ENCODE peak calls at places on chromosomes 3 and 15, in eight cellular contexts. C is mesendoderm; J is HCT116; L is left ventricle myocardium inferior; P is BJ; X is CD8-positive, alpha-beta memory T cell; U is mammary epithelial cell; S is hepatocyte. Q is an unnamed sample. For H3K36me3, the result is how much of the 10 kb centered on the place peaks cover.

GRCh38 chr3:148230473-148230872 is 467.2 kb upstream of the AGTR1 start:
- DNase-seq in C (no peak), J (no peak), L (no peak), P (no peak), X (no peak), U (no peak), S (no peak), Q (no peak)

GRCh38 chr3:86815880-86816279 is 175.1 kb downstream of the VGLL3 start:
- DNase-seq in C (no peak), J (no peak), L (no peak), P (no peak), X (no peak), U (peak), S (no peak), Q (no peak)

GRCh38 chr3:86655096-86655495 is 335.9 kb downstream of the VGLL3 start:
- DNase-seq in C (peak), J (no peak), L (no peak), P (no peak), X (no peak), U (no peak), S (no peak), Q (no peak)

GRCh38 chr3:62525276-62525675 is 151.9 kb upstream of the FEZF2 start:
- DNase-seq in C (no peak), J (no peak), L (no peak), P (no peak), X (no peak), U (peak), S (no peak), Q (no peak)

GRCh38 chr3:156750191-156750873 is 75.8 kb upstream of the LEKR1 start:
- DNase-seq in C (peak), J (no peak), L (no peak), P (peak), X (no peak), U (peak), S (no peak), Q (no peak)

GRCh38 chr3:132535575-132536441 is 61.3 kb upstream of the ACKR4 start:
- DNase-seq in C (peak), J (peak), L (peak), P (peak), X (peak), U (peak), S (peak), Q (peak)

GRCh38 chr3:46576-46975 is 150.0 kb upstream of the CHL1 start:
- DNase-seq in C (no peak), J (no peak), L (no peak), P (no peak), X (no peak), U (no peak), S (no peak), Q (no peak)

GRCh38 chr3:29697989-29698388 is 417.1 kb downstream of the RBMS3 start:
- DNase-seq in C (no peak), J (no peak), L (no peak), P (peak), X (no peak), U (peak), S (no peak), Q (no peak)

GRCh38 chr3:23620044-23620443 is 185.7 kb upstream of the UBE2E1 start:
- DNase-seq in C (peak), J (no peak), L (no peak), P (no peak), X (no peak), U (peak), S (no peak), Q (no peak)

GRCh38 chr15:92112180-92112579 is 258.7 kb downstream of the SLCO3A1 start:
- DNase-seq in C (no peak), J (no peak), L (no peak), P (no peak), X (no peak), U (no peak), S (no peak), Q (no peak)

GRCh38 chr15:75355369-75355768 is 8.5 kb downstream of the NEIL1 start:
- DNase-seq in C (no peak), J (no peak), L (no peak), P (no peak), X (no peak), U (no peak), S (no peak), Q (no peak)
- H3K36me3 ChIP-seq in C (under half), J (under half), L (half or more), P (under half), X (under half), U (under half), S (under half), Q (half or more)

DNA sequence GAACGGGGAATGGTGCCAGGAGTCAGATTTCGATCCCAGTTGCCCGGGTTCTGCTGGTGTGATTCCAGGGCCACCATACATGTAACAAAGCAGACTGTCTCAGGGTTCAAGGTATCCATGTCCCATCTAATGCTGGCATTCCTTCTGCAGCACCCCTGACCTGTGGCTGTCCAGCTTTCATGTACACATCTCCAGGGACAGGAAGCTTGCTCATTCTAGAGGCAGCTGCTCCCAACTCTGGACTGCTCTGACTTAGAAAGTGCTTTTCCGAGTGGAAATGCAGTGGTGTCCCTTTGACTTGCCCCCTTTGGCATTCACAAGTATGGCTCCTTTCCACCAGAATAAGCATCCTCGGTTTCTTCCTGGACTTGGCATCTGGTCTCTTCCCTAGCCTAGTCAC is 30.9 kb downstream of the PML start:
- DNase-seq in C (no peak), J (no peak), L (no peak), P (no peak), X (no peak), U (no peak), S (no peak), Q (no peak)
- H3K36me3 ChIP-seq in C (under half), J (under half), L (half or more), P (under half), X (under half), U (under half), S (under half), Q (under half)

GRCh38 chr3:52492059-52492458 is 3.1 kb upstream of the STAB1 start:
- DNase-seq in C (no peak), J (no peak), L (no peak), P (no peak), X (no peak), U (no peak), S (no peak), Q (no peak)

GRCh38 chr3:52488746-52489145 is 6.4 kb upstream of the STAB1 start:
- DNase-seq in C (no peak), J (no peak), L (no peak), P (no peak), X (no peak), U (no peak), S (no peak), Q (no peak)

GRCh38 chr3:52489453-52489852 is 5.7 kb upstream of the STAB1 start:
- DNase-seq in C (no peak), J (no peak), L (no peak), P (no peak), X (no peak), U (no peak), S (no peak), Q (no peak)

GRCh38 chr3:52490938-52491526 is 4.1 kb upstream of the STAB1 start:
- DNase-seq in C (no peak), J (no peak), L (peak), P (no peak), X (no peak), U (no peak), S (no peak), Q (no peak)

DNA sequence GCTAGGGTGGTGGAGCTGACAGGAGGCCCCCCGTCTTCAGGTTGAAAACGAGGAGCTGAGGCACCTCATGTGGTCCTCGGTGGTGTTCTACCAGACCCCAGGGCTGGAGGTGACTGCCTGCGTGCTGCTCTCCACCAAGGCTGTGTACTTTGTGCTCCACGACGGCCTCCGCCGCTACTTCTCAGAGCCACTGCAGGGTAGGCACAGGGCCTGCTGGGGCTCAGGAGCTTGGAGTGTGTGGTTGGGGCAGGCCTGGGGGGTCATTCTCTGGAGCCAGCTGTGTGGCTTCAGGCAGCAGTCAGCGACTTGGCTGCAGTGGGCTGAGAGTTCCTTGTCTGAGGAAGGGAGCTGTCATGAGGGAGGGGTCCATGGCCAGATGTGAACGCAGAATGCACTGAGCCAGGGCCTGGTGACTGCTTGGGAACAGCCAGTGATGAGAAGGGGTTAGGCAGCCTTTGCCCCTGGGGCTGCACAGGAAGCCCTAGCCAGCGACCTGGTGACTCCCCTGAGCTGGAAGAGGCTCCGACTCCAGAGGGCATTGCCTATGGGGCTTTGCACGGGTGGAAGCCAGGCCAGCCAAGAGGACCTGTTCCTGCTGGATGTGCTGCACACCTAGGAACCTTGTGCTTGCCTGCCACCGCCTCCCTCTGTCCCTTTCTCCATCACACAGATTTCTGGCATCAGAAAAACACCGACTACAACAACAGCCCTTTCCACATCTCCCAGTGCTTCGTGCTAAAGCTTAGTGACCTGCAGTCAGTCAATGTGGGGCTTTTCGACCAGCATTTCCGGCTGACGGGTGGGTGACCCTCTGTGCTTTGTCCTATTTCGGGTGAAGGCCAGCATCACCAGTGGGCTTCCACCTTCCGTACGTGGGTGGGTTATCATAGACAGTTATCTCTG is 4.9 kb upstream of the STAB1 start:
- DNase-seq in C (no peak), J (no peak), L (no peak), P (no peak), X (no peak), U (no peak), S (no peak), Q (no peak)
- H3K36me3 ChIP-seq in C (under half), J (under half), L (half or more), P (half or more), X (under half), U (under half), S (under half), Q (half or more)

DNA sequence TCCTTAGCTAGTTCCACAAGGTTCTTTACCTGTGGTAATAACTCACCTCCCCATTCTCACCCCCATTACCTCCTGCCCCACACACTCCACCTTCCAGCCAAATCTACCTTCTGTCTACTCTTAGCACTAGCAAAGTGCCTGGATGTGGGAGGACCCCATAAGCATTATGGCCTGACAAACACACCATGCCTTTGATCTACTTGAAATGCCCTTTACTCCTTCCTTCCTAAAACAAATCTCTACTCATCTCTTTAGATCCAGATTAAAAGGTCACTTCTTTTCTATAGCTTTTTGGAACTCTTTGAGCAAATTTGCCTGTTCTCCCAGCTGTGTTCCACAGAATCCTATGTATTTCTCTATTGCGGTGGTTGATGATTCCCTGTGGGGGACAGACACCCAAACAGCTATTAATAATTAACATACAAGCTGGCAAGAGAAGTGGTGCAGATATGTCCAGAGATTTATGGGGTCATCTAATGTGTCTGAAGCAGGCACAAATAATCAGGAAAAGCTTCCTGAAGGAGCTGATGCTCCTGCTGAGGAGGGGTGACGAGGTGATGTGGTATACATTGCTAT is 34.0 kb downstream of the DGKG start:
- DNase-seq in C (no peak), J (no peak), L (no peak), P (no peak), X (no peak), U (no peak), S (no peak), Q (no peak)
- H3K36me3 ChIP-seq in C (under half), J (under half), L (under half), P (under half), X (under half), U (under half), S (under half), Q (under half)

DNA sequence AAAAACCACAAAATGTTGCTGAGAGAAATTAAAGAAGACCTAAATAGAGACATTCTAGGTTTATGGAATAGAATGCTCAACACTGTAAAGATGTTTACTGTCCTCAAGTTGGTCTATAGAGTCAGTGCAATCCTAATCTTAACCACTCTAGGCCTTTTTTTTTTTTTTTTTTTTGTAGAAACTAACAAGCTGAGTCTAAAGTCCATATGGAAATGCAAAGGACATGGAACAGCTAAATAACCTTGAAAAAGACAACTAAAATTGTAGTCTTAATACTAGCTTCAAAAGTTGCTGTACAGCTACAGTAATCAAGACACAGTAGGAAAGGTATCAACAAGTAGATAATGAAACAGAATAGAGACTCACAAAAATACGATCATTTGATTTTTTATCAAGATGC is 32.9 kb downstream of the CDV3 start:
- DNase-seq in C (no peak), J (no peak), L (no peak), P (no peak), X (no peak), U (no peak), S (no peak), Q (no peak)
- H3K36me3 ChIP-seq in C (under half), J (under half), L (half or more), P (under half), X (under half), U (under half), S (under half), Q (half or more)